ENCODE peak calls at places on chromosomes 3 and 15, in nine cellular contexts. One of them, this sample, is unnamed.

GRCh38 chr3:33437556-33438283 is 2.5 kb downstream of the UBP1 start:
- DNase-seq in foreskin fibroblast: peak; percentile 72
- DNase-seq in kidney: no peak
- DNase-seq in left lung: peak; percentile 53
- DNase-seq in neural progenitor cell: peak; percentile 39
- DNase-seq in IMR-90: peak; percentile 77
- DNase-seq in neural crest cell: no peak
- DNase-seq in progenitor cell of endocrine pancreas: no peak
- DNase-seq in glutamatergic neuron: peak; percentile 40
- DNase-seq in this sample: peak; percentile 54

GRCh38 chr3:187064210-187065115 is 74.8 kb downstream of the RPL39L start:
- DNase-seq in foreskin fibroblast: peak; percentile 85
- DNase-seq in kidney: no peak
- DNase-seq in left lung: no peak
- DNase-seq in neural progenitor cell: no peak
- DNase-seq in IMR-90: peak; percentile 17
- DNase-seq in neural crest cell: no peak
- DNase-seq in progenitor cell of endocrine pancreas: no peak
- DNase-seq in glutamatergic neuron: no peak
- DNase-seq in this sample: peak; percentile 88

GRCh38 chr3:2876362-2876761 is 233.8 kb downstream of the IL5RA start:
- DNase-seq in foreskin fibroblast: no peak
- DNase-seq in kidney: no peak
- DNase-seq in left lung: no peak
- DNase-seq in neural progenitor cell: no peak
- DNase-seq in IMR-90: no peak
- DNase-seq in neural crest cell: no peak
- DNase-seq in progenitor cell of endocrine pancreas: no peak
- DNase-seq in glutamatergic neuron: no peak
- DNase-seq in this sample: no peak

GRCh38 chr15:87419341-87419740 is 837.2 kb downstream of the NTRK3 start:
- DNase-seq in foreskin fibroblast: no peak
- DNase-seq in kidney: no peak
- DNase-seq in left lung: no peak
- DNase-seq in neural progenitor cell: no peak
- DNase-seq in IMR-90: no peak
- DNase-seq in neural crest cell: no peak
- DNase-seq in progenitor cell of endocrine pancreas: no peak
- DNase-seq in glutamatergic neuron: no peak
- DNase-seq in this sample: no peak

GRCh38 chr15:95616306-95616705 is 714.2 kb upstream of the NR2F2 start:
- DNase-seq in foreskin fibroblast: no peak
- DNase-seq in kidney: no peak
- DNase-seq in left lung: no peak
- DNase-seq in neural progenitor cell: no peak
- DNase-seq in IMR-90: no peak
- DNase-seq in neural crest cell: no peak
- DNase-seq in progenitor cell of endocrine pancreas: no peak
- DNase-seq in glutamatergic neuron: no peak
- DNase-seq in this sample: peak; percentile 51

GRCh38 chr3:20066848-20067617 is 26.8 kb downstream of the KAT2B start:
- DNase-seq in foreskin fibroblast: peak; percentile 36
- DNase-seq in kidney: no peak
- DNase-seq in left lung: no peak
- DNase-seq in neural progenitor cell: no peak
- DNase-seq in IMR-90: no peak
- DNase-seq in neural crest cell: no peak
- DNase-seq in progenitor cell of endocrine pancreas: no peak
- DNase-seq in glutamatergic neuron: no peak
- DNase-seq in this sample: no peak

GRCh38 chr3:49133226-49133951 is 539 bp upstream of the LAMB2 start:
- DNase-seq in foreskin fibroblast: peak; percentile 96
- DNase-seq in kidney: peak; percentile 93
- DNase-seq in left lung: peak; percentile 84
- DNase-seq in neural progenitor cell: peak; percentile 93
- DNase-seq in IMR-90: peak; percentile 85
- DNase-seq in neural crest cell: peak; percentile 69
- DNase-seq in progenitor cell of endocrine pancreas: peak; percentile 70
- DNase-seq in glutamatergic neuron: peak; percentile 84
- DNase-seq in this sample: peak; percentile 87

GRCh38 chr15:80160570-80161156 is 7.9 kb downstream of the FAH start:
- DNase-seq in foreskin fibroblast: peak; percentile 96
- DNase-seq in kidney: no peak
- DNase-seq in left lung: peak; percentile 91
- DNase-seq in neural progenitor cell: no peak
- DNase-seq in IMR-90: peak; percentile 96
- DNase-seq in neural crest cell: no peak
- DNase-seq in progenitor cell of endocrine pancreas: no peak
- DNase-seq in glutamatergic neuron: no peak
- DNase-seq in this sample: peak; percentile 92

GRCh38 chr3:104032283-104032682 is 1334.4 kb upstream of the ALCAM start:
- DNase-seq in foreskin fibroblast: no peak
- DNase-seq in kidney: no peak
- DNase-seq in left lung: no peak
- DNase-seq in neural progenitor cell: no peak
- DNase-seq in IMR-90: no peak
- DNase-seq in neural crest cell: no peak
- DNase-seq in progenitor cell of endocrine pancreas: no peak
- DNase-seq in glutamatergic neuron: no peak
- DNase-seq in this sample: no peak

GRCh38 chr15:57541271-57541670 is 50.4 kb upstream of the MYZAP start:
- DNase-seq in foreskin fibroblast: no peak
- DNase-seq in kidney: no peak
- DNase-seq in left lung: no peak
- DNase-seq in neural progenitor cell: no peak
- DNase-seq in IMR-90: no peak
- DNase-seq in neural crest cell: no peak
- DNase-seq in progenitor cell of endocrine pancreas: no peak
- DNase-seq in glutamatergic neuron: no peak
- DNase-seq in this sample: no peak

GRCh38 chr15:67024322-67024997 is 40.9 kb upstream of the SMAD3 start:
- DNase-seq in foreskin fibroblast: peak; percentile 97
- DNase-seq in kidney: peak; percentile 79
- DNase-seq in left lung: peak; percentile 83
- DNase-seq in neural progenitor cell: no peak
- DNase-seq in IMR-90: peak; percentile 97
- DNase-seq in neural crest cell: no peak
- DNase-seq in progenitor cell of endocrine pancreas: no peak
- DNase-seq in glutamatergic neuron: no peak
- DNase-seq in this sample: peak; percentile 97

GRCh38 chr15:82298032-82298431 is 35.4 kb downstream of the SAXO2 start:
- DNase-seq in foreskin fibroblast: no peak
- DNase-seq in kidney: no peak
- DNase-seq in left lung: no peak
- DNase-seq in neural progenitor cell: no peak
- DNase-seq in IMR-90: no peak
- DNase-seq in neural crest cell: no peak
- DNase-seq in progenitor cell of endocrine pancreas: no peak
- DNase-seq in glutamatergic neuron: no peak
- DNase-seq in this sample: no peak

GRCh38 chr15:90598053-90598577 is 68.4 kb downstream of the CRTC3 start:
- DNase-seq in foreskin fibroblast: peak; percentile 44
- DNase-seq in kidney: peak; percentile 82
- DNase-seq in left lung: peak; percentile 57
- DNase-seq in neural progenitor cell: peak; percentile 40
- DNase-seq in IMR-90: no peak
- DNase-seq in neural crest cell: no peak
- DNase-seq in progenitor cell of endocrine pancreas: no peak
- DNase-seq in glutamatergic neuron: no peak
- DNase-seq in this sample: peak; percentile 29

GRCh38 chr3:45795509-45795881 is 841 bp downstream of the SLC6A20 start:
- DNase-seq in foreskin fibroblast: peak; percentile 26
- DNase-seq in kidney: no peak
- DNase-seq in left lung: no peak
- DNase-seq in neural progenitor cell: peak; percentile 49
- DNase-seq in IMR-90: peak; percentile 4
- DNase-seq in neural crest cell: no peak
- DNase-seq in progenitor cell of endocrine pancreas: no peak
- DNase-seq in glutamatergic neuron: no peak
- DNase-seq in this sample: no peak

GRCh38 chr15:51203797-51204196 is 109.1 kb upstream of the TNFAIP8L3 start:
- DNase-seq in foreskin fibroblast: peak; percentile 95
- DNase-seq in kidney: no peak
- DNase-seq in left lung: no peak
- DNase-seq in neural progenitor cell: no peak
- DNase-seq in IMR-90: peak; percentile 74
- DNase-seq in neural crest cell: no peak
- DNase-seq in progenitor cell of endocrine pancreas: no peak
- DNase-seq in glutamatergic neuron: no peak
- DNase-seq in this sample: peak; percentile 78

GRCh38 chr3:126692858-126693257 is 11.2 kb upstream of the CHCHD6 start:
- DNase-seq in foreskin fibroblast: no peak
- DNase-seq in kidney: no peak
- DNase-seq in left lung: no peak
- DNase-seq in neural progenitor cell: no peak
- DNase-seq in IMR-90: no peak
- DNase-seq in neural crest cell: no peak
- DNase-seq in progenitor cell of endocrine pancreas: no peak
- DNase-seq in glutamatergic neuron: no peak
- DNase-seq in this sample: no peak
- TF ChIP-seq CTCF in foreskin fibroblast: no peak
- TF ChIP-seq CTCF in kidney: no peak
- TF ChIP-seq CTCF in left lung: no peak
- TF ChIP-seq CTCF in neural progenitor cell: peak; percentile 31
- TF ChIP-seq CTCF in IMR-90: no peak
- TF ChIP-seq CTCF in neural crest cell: no peak
- TF ChIP-seq CTCF in progenitor cell of endocrine pancreas: peak; percentile 34
- TF ChIP-seq CTCF in glutamatergic neuron: no peak
- TF ChIP-seq CTCF in this sample: no peak

GRCh38 chr3:139202226-139202958 is 141.4 kb upstream of the MRPS22 start:
- DNase-seq in foreskin fibroblast: no peak
- DNase-seq in kidney: no peak
- DNase-seq in left lung: no peak
- DNase-seq in neural progenitor cell: peak; percentile 74
- DNase-seq in IMR-90: no peak
- DNase-seq in neural crest cell: no peak
- DNase-seq in progenitor cell of endocrine pancreas: no peak
- DNase-seq in glutamatergic neuron: peak; percentile 45
- DNase-seq in this sample: peak; percentile 54
- TF ChIP-seq CTCF in foreskin fibroblast: no peak
- TF ChIP-seq CTCF in kidney: peak; percentile 7
- TF ChIP-seq CTCF in left lung: no peak
- TF ChIP-seq CTCF in neural progenitor cell: peak; percentile 56
- TF ChIP-seq CTCF in IMR-90: no peak
- TF ChIP-seq CTCF in neural crest cell: no peak
- TF ChIP-seq CTCF in progenitor cell of endocrine pancreas: no peak
- TF ChIP-seq CTCF in glutamatergic neuron: no peak
- TF ChIP-seq CTCF in this sample: peak; percentile 21

GRCh38 chr3:17307482-17307881 is 422.7 kb downstream of the PLCL2 start:
- DNase-seq in foreskin fibroblast: no peak
- DNase-seq in kidney: no peak
- DNase-seq in left lung: no peak
- DNase-seq in neural progenitor cell: no peak
- DNase-seq in IMR-90: no peak
- DNase-seq in neural crest cell: no peak
- DNase-seq in progenitor cell of endocrine pancreas: no peak
- DNase-seq in glutamatergic neuron: no peak
- DNase-seq in this sample: peak; percentile 9
- TF ChIP-seq CTCF in foreskin fibroblast: no peak
- TF ChIP-seq CTCF in kidney: peak; percentile 15
- TF ChIP-seq CTCF in left lung: no peak
- TF ChIP-seq CTCF in neural progenitor cell: no peak
- TF ChIP-seq CTCF in IMR-90: no peak
- TF ChIP-seq CTCF in neural crest cell: no peak
- TF ChIP-seq CTCF in progenitor cell of endocrine pancreas: no peak
- TF ChIP-seq CTCF in glutamatergic neuron: no peak
- TF ChIP-seq CTCF in this sample: no peak

GRCh38 chr15:84817461-84818081 is 415 bp downstream of the ALPK3 start:
- DNase-seq in foreskin fibroblast: no peak
- DNase-seq in kidney: no peak
- DNase-seq in left lung: no peak
- DNase-seq in neural progenitor cell: peak; percentile 72
- DNase-seq in IMR-90: no peak
- DNase-seq in neural crest cell: peak; percentile 41
- DNase-seq in progenitor cell of endocrine pancreas: peak; percentile 48
- DNase-seq in glutamatergic neuron: no peak
- DNase-seq in this sample: no peak

GRCh38 chr15:84814826-84815375 is 2.3 kb upstream of the ALPK3 start:
- DNase-seq in foreskin fibroblast: no peak
- DNase-seq in kidney: no peak
- DNase-seq in left lung: no peak
- DNase-seq in neural progenitor cell: no peak
- DNase-seq in IMR-90: no peak
- DNase-seq in neural crest cell: no peak
- DNase-seq in progenitor cell of endocrine pancreas: no peak
- DNase-seq in glutamatergic neuron: no peak
- DNase-seq in this sample: no peak

GRCh38 chr15:84818221-84819131 is 1.3 kb downstream of the ALPK3 start:
- DNase-seq in foreskin fibroblast: no peak
- DNase-seq in kidney: no peak
- DNase-seq in left lung: no peak
- DNase-seq in neural progenitor cell: peak; percentile 80
- DNase-seq in IMR-90: peak; percentile 14
- DNase-seq in neural crest cell: peak; percentile 16
- DNase-seq in progenitor cell of endocrine pancreas: no peak
- DNase-seq in glutamatergic neuron: no peak
- DNase-seq in this sample: no peak

GRCh38 chr15:84819291-84819768 is 2.2 kb downstream of the ALPK3 start:
- DNase-seq in foreskin fibroblast: no peak
- DNase-seq in kidney: no peak
- DNase-seq in left lung: no peak
- DNase-seq in neural progenitor cell: peak; percentile 32
- DNase-seq in IMR-90: no peak
- DNase-seq in neural crest cell: no peak
- DNase-seq in progenitor cell of endocrine pancreas: no peak
- DNase-seq in glutamatergic neuron: no peak
- DNase-seq in this sample: no peak

DNA sequence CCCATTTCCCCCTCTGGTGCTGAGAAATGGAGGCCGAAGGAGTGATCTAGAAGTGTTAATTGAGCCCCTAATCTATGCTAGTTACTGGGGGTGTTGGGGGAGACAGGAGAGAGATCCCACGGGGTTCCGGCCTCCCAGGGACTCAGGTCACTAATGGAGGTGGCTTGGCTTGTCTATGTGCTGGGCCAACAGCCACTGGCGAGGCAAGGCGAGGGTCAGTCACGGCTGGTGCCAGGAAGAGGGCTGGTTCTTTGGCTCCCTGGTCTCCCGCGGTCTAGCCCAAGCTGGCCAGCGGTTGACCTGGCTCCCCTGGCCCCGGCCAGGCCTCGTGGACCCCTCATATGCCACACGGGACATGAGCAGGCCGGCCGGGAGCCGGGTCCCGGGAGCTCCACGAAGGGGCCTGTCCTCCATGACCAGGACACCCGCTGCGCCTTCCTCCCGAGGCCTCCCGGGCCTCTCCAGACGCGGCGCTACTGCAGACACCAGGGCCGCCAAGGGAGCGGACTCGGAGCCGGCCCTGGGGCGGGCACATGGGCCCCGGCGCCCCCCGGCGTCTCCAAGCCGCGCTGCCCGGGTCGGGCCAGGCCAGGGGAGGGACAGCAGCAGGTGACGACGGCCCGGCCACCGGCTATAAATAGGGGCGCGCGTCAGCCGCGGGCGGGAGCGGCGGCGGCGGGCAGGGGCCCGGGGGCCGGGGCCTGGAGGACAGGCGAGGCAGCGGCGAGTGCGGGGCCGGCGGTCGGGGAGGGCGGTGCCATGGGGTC is at the start of gene ALPK3:
- DNase-seq in foreskin fibroblast: no peak
- DNase-seq in kidney: peak; percentile 84
- DNase-seq in left lung: no peak
- DNase-seq in neural progenitor cell: peak; percentile 63
- DNase-seq in IMR-90: no peak
- DNase-seq in neural crest cell: peak; percentile 27
- DNase-seq in progenitor cell of endocrine pancreas: peak; percentile 80
- DNase-seq in glutamatergic neuron: peak; percentile 46
- DNase-seq in this sample: no peak
- TF ChIP-seq CTCF in foreskin fibroblast: no peak
- TF ChIP-seq CTCF in kidney: no peak
- TF ChIP-seq CTCF in left lung: no peak
- TF ChIP-seq CTCF in neural progenitor cell: no peak
- TF ChIP-seq CTCF in IMR-90: no peak
- TF ChIP-seq CTCF in neural crest cell: peak; percentile 13
- TF ChIP-seq CTCF in progenitor cell of endocrine pancreas: peak; percentile 41
- TF ChIP-seq CTCF in glutamatergic neuron: no peak
- TF ChIP-seq CTCF in this sample: no peak